ENCODE peak calls at places on chromosomes 7 and 10, in four cellular contexts. Y, X, L and I are unnamed samples.
A peak's percentile ranks its signal among the peaks of the same experiment; 100 is the strongest.

GRCh38 chr10:58994226-58995057 is 182.0 kb upstream of the PHYHIPL start:
- DNase-seq in Y (no peak), X (no peak), L (no peak), I (no peak)

GRCh38 chr7:46486264-46487206 is 565.5 kb upstream of the IGFBP3 start:
- DNase-seq in Y (peak; percentile 33), X (no peak), L (no peak), I (no peak)

GRCh38 chr7:15461576-15461975 is 100.2 kb downstream of the AGMO start:
- DNase-seq in Y (peak; percentile 77), X (no peak), L (no peak), I (no peak)

GRCh38 chr10:89959433-89960110 is 258.2 kb downstream of the KIF20B start:
- DNase-seq in Y (no peak), X (no peak), L (no peak), I (no peak)

GRCh38 chr10:73877533-73878160 is 3.3 kb upstream of the CAMK2G start:
- DNase-seq in Y (no peak), X (no peak), L (no peak), I (no peak)

GRCh38 chr10:124296121-124296812 is 122.5 kb downstream of the OAT start:
- DNase-seq in Y (no peak), X (no peak), L (no peak), I (no peak)

GRCh38 chr7:5428470-5429252 is 5.0 kb upstream of the TNRC18 start:
- DNase-seq in Y (peak; percentile 72), X (no peak), L (peak; percentile 68), I (peak; percentile 79)

GRCh38 chr10:74058071-74058470 is 60.2 kb downstream of the VCL start:
- DNase-seq in Y (no peak), X (no peak), L (no peak), I (no peak)

GRCh38 chr10:48899781-48900180 is 39.9 kb downstream of the LRRC18 start:
- DNase-seq in Y (no peak), X (no peak), L (no peak), I (no peak)

GRCh38 chr10:75640381-75640780 is 209.0 kb downstream of the LRMDA start:
- DNase-seq in Y (no peak), X (no peak), L (no peak), I (no peak)

GRCh38 chr7:50791921-50792341 is 9.2 kb upstream of the GRB10 start:
- DNase-seq in Y (no peak), X (no peak), L (no peak), I (no peak)

GRCh38 chr10:72351479-72351878 is 3.2 kb downstream of the DNAJB12 start:
- DNase-seq in Y (no peak), X (no peak), L (no peak), I (no peak)

GRCh38 chr10:103114876-103115275 is 78.2 kb downstream of the NT5C2 start:
- DNase-seq in Y (no peak), X (no peak), L (no peak), I (no peak)

GRCh38 chr7:98210513-98211220 is 572 bp upstream of the BHLHA15 start:
- DNase-seq in Y (no peak), X (no peak), L (peak; percentile 73), I (peak; percentile 69)

GRCh38 chr7:108430664-108431063 is 25.6 kb downstream of the NRCAM start:
- DNase-seq in Y (no peak), X (no peak), L (no peak), I (no peak)

GRCh38 chr7:148982596-148983219 is 45.6 kb downstream of the PDIA4 start:
- DNase-seq in Y (no peak), X (no peak), L (no peak), I (no peak)

GRCh38 chr10:34194259-34194658 is 620.8 kb downstream of the PARD3 start:
- DNase-seq in Y (peak; percentile 55), X (no peak), L (no peak), I (no peak)

GRCh38 chr7:159094919-159095915 is 49.5 kb downstream of the VIPR2 start:
- DNase-seq in Y (no peak), X (no peak), L (peak; percentile 9), I (peak; percentile 35)

GRCh38 chr10:50536617-50537252 is 87.0 kb downstream of the SGMS1 start:
- DNase-seq in Y (no peak), X (no peak), L (no peak), I (no peak)

GRCh38 chr7:44631458-44632115 is 25.2 kb downstream of the OGDH start:
- DNase-seq in Y (no peak), X (no peak), L (no peak), I (no peak)

GRCh38 chr7:96562966-96563365 is 146.7 kb downstream of the SEM1 start:
- DNase-seq in Y (no peak), X (no peak), L (no peak), I (no peak)

GRCh38 chr10:78700413-78700812 is 368.4 kb upstream of the ZMIZ1 start:
- DNase-seq in Y (no peak), X (no peak), L (peak; percentile 37), I (no peak)

GRCh38 chr7:51069411-51070083 is 247.1 kb downstream of the COBL start:
- DNase-seq in Y (no peak), X (no peak), L (no peak), I (no peak)

GRCh38 chr7:150404172-150404784 is 25.1 kb downstream of the ZNF775 start:
- DNase-seq in Y (no peak), X (no peak), L (no peak), I (no peak)

GRCh38 chr7:91720255-91720937 is 160.1 kb downstream of the MTERF1 start:
- DNase-seq in Y (no peak), X (no peak), L (no peak), I (no peak)

GRCh38 chr10:16828114-16828568 is 10.9 kb upstream of the RSU1 start:
- DNase-seq in Y (peak; percentile 57), X (peak; percentile 49), L (peak; percentile 61), I (no peak)

GRCh38 chr7:103752995-103753394 is 236.5 kb downstream of the RELN start:
- DNase-seq in Y (no peak), X (no peak), L (no peak), I (no peak)

GRCh38 chr7:98163704-98164478 is 47.3 kb upstream of the BHLHA15 start:
- DNase-seq in Y (no peak), X (no peak), L (no peak), I (no peak)

GRCh38 chr10:13993169-13993568 is 337.6 kb downstream of the FRMD4A start:
- DNase-seq in Y (peak; percentile 78), X (no peak), L (no peak), I (no peak)

GRCh38 chr10:76939862-76940495 is 697.6 kb downstream of the KCNMA1 start:
- DNase-seq in Y (no peak), X (no peak), L (no peak), I (no peak)

GRCh38 chr7:116843373-116843772 is 19.0 kb upstream of the CAPZA2 start:
- DNase-seq in Y (no peak), X (no peak), L (no peak), I (no peak)

DNA sequence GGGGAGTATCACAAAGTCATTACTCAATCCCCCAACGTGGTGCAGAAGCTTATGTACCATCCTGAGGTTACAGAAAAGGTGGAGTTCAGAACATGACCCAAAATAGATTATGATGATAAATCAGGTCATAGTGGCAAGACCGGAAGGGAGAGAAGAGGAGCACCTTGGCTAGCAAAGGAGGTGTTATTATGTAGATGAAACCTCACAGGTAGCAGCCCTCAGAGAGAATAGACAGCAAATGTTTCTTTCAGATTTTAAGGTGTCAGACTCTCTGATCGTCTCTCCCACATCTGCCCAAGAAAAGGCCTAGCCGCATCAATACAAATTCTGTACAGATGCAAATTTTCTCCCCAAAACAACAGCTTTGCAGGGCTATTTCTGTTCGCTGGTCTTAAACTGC is 88.3 kb upstream of the SEMA3D start:
- DNase-seq in Y (no peak), X (no peak), L (no peak), I (no peak)
- H3K27ac ChIP-seq in Y (no peak overlapping the region), X (no peak overlapping the region), L (no peak overlapping the region), I (no peak overlapping the region)

GRCh38 chr7:56290548-56290947 is 174.3 kb upstream of the NUPR2 start:
- DNase-seq in Y (no peak), X (no peak), L (no peak), I (no peak)

DNA sequence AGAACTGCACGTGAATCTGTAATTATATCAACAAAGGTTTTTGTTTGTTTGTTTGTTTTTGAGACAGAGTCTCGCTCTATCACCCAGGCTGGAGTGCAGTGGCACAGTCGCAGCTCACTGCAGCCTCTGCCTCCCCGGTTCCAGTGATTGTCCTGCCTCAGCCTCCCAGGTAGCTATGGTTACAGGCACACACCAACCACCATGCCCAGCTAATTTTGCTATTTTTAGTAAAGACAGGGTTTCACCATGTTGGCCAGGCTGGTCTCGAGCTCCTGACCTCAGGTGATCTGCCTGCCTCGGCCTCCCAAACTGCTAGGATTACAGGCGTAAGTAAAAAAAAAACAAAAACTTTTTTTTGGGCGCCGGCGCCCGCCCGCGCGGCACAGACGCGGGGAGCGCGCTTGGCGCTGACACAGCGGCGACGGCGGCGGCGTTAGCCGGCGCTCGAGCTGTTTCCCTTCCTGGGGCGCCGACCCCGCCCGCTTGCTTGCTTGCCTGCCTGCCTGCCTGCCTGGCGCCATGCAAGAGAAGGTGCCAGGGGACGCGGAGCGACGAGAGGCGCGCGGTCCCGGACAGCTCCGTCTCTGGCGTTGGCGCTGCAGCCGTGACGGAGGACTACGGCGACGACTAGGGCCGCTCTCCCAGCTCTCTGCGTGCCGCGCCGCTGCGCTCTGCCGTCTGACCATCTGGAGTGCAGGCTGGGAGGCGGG is 171.4 kb upstream of the NUPR2 start:
- DNase-seq in Y (no peak), X (no peak), L (peak; percentile 14), I (peak; percentile 64)
- H3K4me3 ChIP-seq in Y (no peak overlapping the region), X (no peak overlapping the region), L (peak overlapping the region; percentile 12), I (peak overlapping the region; percentile 33)

GRCh38 chr7:138913783-138914182 is 67.4 kb downstream of the KIAA1549 start:
- DNase-seq in Y (no peak), X (no peak), L (no peak), I (no peak)

GRCh38 chr7:138916731-138917130 is 64.5 kb downstream of the KIAA1549 start:
- DNase-seq in Y (no peak), X (no peak), L (no peak), I (no peak)

GRCh38 chr7:138907438-138907837 is 73.8 kb downstream of the KIAA1549 start:
- DNase-seq in Y (no peak), X (no peak), L (no peak), I (no peak)

GRCh38 chr7:138907849-138908248 is 73.3 kb downstream of the KIAA1549 start:
- DNase-seq in Y (no peak), X (no peak), L (no peak), I (no peak)

GRCh38 chr7:138911007-138911406 is 70.2 kb downstream of the KIAA1549 start:
- DNase-seq in Y (no peak), X (no peak), L (no peak), I (no peak)
- H3K27ac ChIP-seq in Y (no peak overlapping the region), X (no peak overlapping the region), L (no peak overlapping the region), I (no peak overlapping the region)

DNA sequence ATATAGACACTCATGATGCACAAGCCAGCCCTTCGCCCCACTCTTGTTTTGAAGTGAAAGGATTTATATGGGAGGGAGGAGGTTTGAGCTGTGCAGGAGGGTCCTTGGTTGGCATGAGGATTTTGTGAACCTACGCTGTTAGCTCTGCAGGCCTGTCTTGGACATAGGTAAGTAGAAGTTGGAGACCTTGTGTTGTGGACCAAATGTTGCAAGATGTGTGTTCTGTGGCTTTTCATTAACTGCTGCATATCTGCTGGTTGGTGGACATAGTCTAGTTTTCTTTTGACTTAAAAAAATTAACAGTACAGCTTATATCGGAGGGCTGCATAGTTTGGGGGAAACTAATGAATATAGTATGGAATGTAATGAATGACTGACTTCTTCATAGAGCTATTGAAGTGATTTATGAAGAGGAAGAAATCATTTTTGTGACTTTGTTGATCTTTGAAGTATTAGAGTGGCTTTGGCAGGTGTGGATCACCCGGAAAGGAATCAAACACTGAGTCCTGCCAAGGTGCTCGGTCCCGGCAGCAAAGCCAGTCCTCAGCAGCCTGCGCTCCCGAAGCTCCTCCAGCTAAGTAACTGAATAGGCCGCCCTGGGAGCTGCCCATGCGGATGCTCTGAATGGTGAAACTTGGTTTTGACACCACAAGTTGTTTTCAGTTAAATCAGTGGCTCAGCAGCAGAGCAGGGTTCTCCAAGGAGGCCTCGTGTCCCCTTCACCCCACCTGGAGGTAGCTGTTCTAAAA is 3.2 kb downstream of the MGMT start:
- DNase-seq in Y (no peak), X (no peak), L (no peak), I (no peak)
- H3K4me3 ChIP-seq in Y (no peak overlapping the region), X (no peak overlapping the region), L (no peak overlapping the region), I (no peak overlapping the region)